ENCODE peak calls at places on chromosome 19, in ten cellular contexts. U is caudate nucleus; J is CD4-positive, alpha-beta memory T cell; N is right cardiac atrium; E is body of pancreas; H is AG04450; K is neuronal stem cell; Z is HepG2; C is CD8-positive, alpha-beta T cell; S is brain microvascular endothelial cell. M is an unnamed sample.

GRCh38 chr19:3189702-3190469 is 4.2 kb downstream of the NCLN start:
- DNase-seq in U (no peak), H (no peak), S (no peak), C (no peak), Z (no peak), K (no peak), E (peak), N (peak), J (no peak), M (no peak)

GRCh38 chr19:30001794-30002193 is 59.8 kb downstream of the URI1 start:
- DNase-seq in E (no peak), N (no peak), H (no peak), C (no peak), Z (peak), K (no peak), S (peak), J (no peak), U (no peak), M (no peak)

GRCh38 chr19:8148410-8149231 is 771 bp downstream of the FBN3 start:
- DNase-seq in J (no peak), Z (no peak), K (peak), H (no peak), C (no peak), S (no peak), U (no peak), E (peak), N (no peak), M (no peak)

GRCh38 chr19:29810504-29810871 is 1.3 kb upstream of the CCNE1 start:
- DNase-seq in S (peak), K (no peak), Z (no peak), J (peak), H (no peak), N (no peak), U (no peak), C (no peak), E (no peak), M (no peak)

GRCh38 chr19:23699521-23699860 is 12.5 kb upstream of the ZNF675 start:
- DNase-seq in Z (no peak), J (no peak), C (no peak), S (no peak), U (no peak), N (no peak), H (no peak), E (no peak), K (no peak), M (no peak)

GRCh38 chr19:1856698-1857603 is 6.4 kb downstream of the KLF16 start:
- DNase-seq in E (peak), U (no peak), Z (peak), N (peak), J (peak), H (no peak), K (no peak), S (peak), C (peak), M (peak)

GRCh38 chr19:46494115-46494935 is 1.3 kb downstream of the PNMA8B start:
- DNase-seq in K (no peak), C (no peak), H (no peak), J (no peak), E (no peak), Z (no peak), U (no peak), N (no peak), S (no peak), M (no peak)

GRCh38 chr19:1651548-1652394 is 644 bp downstream of the TCF3 start:
- DNase-seq in S (no peak), Z (no peak), H (no peak), J (peak), K (peak), N (peak), C (peak), E (peak), U (no peak), M (no peak)

GRCh38 chr19:46499692-46500091 is 4.0 kb upstream of the PNMA8B start:
- DNase-seq in S (no peak), J (no peak), C (no peak), K (no peak), E (no peak), Z (no peak), H (no peak), U (no peak), N (no peak), M (no peak)

DNA sequence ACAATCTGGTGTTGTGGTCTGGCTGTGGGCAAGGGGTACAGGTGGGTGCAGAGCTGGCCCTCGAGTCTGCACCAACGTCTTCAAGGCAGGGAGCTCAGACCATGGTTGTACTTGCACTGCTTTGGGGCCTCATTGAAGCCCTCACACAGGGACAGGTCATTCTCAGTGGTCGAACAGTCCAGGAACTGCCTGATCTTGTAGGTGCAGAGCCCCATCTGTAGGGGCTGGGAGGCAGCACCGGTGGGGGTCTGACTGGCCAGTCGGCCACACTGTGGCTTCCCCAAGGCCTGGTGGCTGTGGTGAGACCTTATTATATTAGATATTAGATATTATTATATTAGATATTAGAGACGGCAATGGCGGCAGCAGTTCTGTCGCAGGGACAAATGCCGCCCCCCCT is 14.0 kb downstream of the S1PR2 start:
- DNase-seq in C (no peak), Z (no peak), J (no peak), U (no peak), N (no peak), H (no peak), S (no peak), E (no peak), K (no peak), M (no peak)
- H3K27ac ChIP-seq in C (no peak), Z (no peak), J (no peak), U (no peak), N (no peak), H (no peak), S (no peak), E (no peak), K (no peak), M (no peak)

DNA sequence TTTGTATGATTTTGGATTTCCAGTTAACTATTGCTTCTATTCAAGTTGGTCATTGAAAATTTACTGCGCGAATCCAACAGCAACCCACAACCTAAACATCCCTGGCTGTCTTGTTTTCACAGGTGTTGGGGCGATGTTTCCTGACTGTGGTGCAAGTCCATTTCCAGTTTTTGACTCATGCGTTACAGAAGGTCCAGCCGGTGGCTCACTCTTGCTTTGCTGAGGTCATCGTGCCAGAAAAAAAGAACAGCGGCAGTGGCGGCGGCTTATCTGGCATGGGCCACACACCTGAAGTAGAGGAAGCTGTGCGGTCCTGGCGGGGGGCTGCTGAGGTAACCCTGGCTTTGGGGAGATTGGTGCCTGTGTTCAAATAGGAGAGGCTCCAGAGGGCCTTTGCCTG is 45.2 kb upstream of the GPI start:
- DNase-seq in C (no peak), J (no peak), E (no peak), K (no peak), N (no peak), U (no peak), Z (no peak), S (no peak), H (no peak), M (no peak)
- H3K27ac ChIP-seq in C (no peak), J (no peak), E (no peak), K (no peak), N (peak), U (peak), Z (no peak), S (no peak), H (no peak), M (peak)

GRCh38 chr19:35084078-35084762 is 31.4 kb upstream of the FXYD3 start:
- DNase-seq in E (no peak), U (no peak), Z (no peak), J (no peak), K (no peak), S (no peak), C (no peak), H (no peak), N (no peak), M (no peak)
- H3K27ac ChIP-seq in E (no peak), U (no peak), Z (no peak), J (no peak), K (no peak), S (no peak), C (no peak), H (no peak), N (no peak), M (no peak)

DNA sequence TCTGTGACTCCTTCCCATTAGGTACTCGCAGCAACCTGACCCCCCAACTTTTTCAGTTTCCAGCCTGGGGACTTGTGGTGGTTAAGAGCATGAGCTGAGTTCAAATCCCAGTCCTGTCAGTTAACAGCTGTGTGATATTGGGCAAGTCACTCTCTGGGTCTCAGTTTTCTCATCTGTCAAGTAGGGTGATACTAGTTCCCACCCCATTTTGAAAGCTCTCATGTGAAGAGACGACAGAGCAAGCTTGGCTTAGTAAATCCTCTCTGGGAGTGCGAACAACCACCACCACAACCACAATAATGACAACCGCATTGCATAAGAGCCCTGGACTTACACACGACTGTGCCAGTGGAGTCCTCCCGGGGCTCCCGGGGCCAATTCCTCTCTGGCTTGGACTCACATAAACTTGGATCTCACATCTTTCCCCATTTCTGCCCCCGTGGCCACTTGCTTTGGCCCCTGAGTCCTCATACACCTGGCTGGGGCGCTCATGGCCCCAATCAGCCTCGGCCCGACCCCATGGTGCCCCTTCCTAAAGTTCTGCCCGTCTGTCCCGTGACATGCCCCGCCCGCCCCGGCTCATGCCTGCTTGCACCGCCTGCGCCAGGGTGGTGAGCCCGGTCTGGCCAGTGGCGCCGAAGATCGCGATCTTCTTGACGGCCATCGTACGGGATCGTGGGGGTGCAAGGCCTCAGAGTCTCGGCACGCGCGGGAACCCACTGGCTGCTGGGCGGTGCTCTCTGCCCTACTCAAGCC is at the start of gene BLVRB:
- DNase-seq in J (no peak), K (no peak), S (peak), E (no peak), Z (peak), H (no peak), U (no peak), C (no peak), N (no peak), M (no peak)
- H3K27ac ChIP-seq in J (peak), K (no peak), S (peak), E (peak), Z (peak), H (peak), U (peak), C (peak), N (peak), M (peak)

GRCh38 chr19:17078920-17079709 is 3.5 kb downstream of the MYO9B start:
- DNase-seq in U (no peak), J (no peak), K (no peak), N (peak), Z (no peak), C (no peak), H (no peak), E (no peak), S (no peak), M (no peak)

GRCh38 chr19:17080441-17080803 is 4.8 kb downstream of the MYO9B start:
- DNase-seq in U (no peak), J (no peak), S (no peak), K (no peak), E (no peak), Z (no peak), H (no peak), C (no peak), N (no peak), M (no peak)

GRCh38 chr19:17078038-17078919 is 2.7 kb downstream of the MYO9B start:
- DNase-seq in J (no peak), H (no peak), Z (no peak), C (no peak), U (no peak), S (no peak), N (peak), E (no peak), K (no peak), M (no peak)

GRCh38 chr19:17079710-17080440 is 4.3 kb downstream of the MYO9B start:
- DNase-seq in S (peak), H (peak), J (peak), K (peak), E (peak), Z (peak), C (peak), N (peak), U (peak), M (peak)

GRCh38 chr19:17081672-17082630 is 6.4 kb downstream of the MYO9B start:
- DNase-seq in H (no peak), K (no peak), S (no peak), E (peak), U (peak), J (no peak), Z (no peak), N (peak), C (no peak), M (no peak)
- H3K27ac ChIP-seq in H (no peak), K (no peak), S (no peak), E (no peak), U (peak), J (no peak), Z (no peak), N (no peak), C (no peak), M (peak)

DNA sequence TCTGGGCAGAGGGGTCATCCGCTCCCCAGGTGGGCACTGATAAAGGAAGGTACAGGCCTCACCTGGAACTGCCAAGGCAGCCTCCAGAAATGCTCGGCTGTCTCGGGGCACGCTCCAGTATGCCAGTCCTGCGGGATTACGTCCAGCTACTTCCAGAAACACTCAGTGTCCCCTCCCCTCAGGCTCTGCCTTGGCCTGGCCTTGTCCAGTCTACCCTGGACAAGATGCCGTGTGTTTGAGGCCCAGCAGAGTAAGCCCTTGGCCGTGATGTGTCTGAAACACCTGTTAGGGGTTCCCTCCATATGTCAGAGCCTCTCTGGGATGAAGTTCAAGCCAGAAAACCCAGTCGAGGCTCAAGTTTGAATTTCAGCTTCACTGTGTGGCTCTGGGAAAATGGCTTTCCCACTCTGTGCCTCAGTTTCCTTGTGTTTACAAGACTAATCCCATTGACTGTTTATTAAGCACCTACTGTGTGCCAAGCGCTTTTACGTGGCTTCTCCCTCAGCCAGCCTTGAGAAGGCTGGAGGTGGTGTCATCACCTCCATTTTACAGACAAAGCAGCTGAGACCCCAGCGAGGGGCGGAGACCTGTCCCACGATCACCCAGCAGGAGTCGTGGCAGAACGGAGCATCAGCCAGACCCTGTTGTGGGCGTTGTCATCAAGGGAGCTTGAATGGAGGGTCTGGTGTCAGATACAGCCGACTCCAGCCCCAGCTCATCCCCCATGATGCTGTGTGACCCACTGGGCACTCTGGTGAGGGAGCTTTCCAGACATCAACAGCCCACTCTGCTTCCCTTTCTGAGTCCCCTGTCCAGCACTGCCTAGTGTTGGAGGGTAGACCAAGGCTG is 2.0 kb upstream of the PIK3R2 start:
- DNase-seq in N (no peak), E (peak), Z (no peak), K (no peak), H (no peak), S (no peak), C (no peak), J (no peak), U (no peak), M (no peak)
- H3K27ac ChIP-seq in N (no peak), E (peak), Z (peak), K (no peak), H (peak), S (no peak), C (peak), J (peak), U (peak), M (no peak)

DNA sequence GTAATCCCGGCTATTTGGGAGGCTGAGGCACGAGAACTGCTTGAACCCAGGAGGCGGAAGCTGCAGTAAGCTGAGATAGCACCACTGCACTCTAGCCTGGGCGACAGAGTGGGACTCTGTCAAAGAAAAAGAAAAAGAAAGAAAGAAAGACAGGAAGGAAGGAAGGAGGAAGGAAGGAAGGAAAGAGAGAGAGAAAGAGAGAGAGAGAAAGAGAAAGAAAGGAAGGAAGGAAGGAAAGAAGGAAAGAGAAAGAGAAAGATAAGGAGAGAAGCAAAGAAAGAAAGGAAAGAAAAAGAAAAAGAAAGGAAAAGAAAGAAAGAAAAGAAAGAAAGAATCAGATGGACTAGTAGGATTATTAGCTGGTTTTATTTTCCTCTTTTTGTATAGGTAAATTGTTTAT is 22.8 kb downstream of the ZNF541 start:
- DNase-seq in C (no peak), K (no peak), S (no peak), Z (no peak), E (no peak), H (no peak), N (no peak), U (no peak), J (no peak), M (no peak)
- H3K27ac ChIP-seq in C (no peak), K (no peak), S (no peak), Z (no peak), E (no peak), H (no peak), N (no peak), U (no peak), J (no peak), M (no peak)

DNA sequence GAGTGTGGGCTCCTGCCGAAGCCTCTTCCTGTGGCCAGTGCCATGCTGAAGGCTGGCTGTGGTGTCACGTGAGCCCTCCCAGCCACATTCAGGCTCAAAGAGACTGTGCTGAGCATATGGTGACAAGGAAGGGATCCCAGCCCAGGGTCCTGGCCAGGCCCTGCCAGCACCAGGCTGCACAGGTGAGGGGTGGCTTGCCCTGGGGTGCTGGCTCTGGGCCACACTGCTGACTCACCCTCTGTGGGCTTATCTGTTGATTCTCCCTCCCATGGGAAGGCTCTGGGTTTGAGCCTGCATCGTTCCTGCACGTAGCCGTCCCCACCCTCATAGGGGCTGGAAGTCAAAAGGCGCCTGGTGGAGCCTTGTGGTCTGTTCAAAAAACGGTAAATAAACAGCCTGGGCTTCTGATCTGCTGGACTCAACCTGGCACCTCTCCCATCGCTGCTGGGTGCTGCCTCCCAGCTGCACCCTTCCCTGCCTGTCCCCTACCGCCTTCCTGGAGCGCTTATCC is 31.1 kb downstream of the DNM2 start:
- DNase-seq in J (no peak), U (no peak), E (peak), N (peak), H (no peak), S (peak), C (no peak), Z (peak), K (no peak), M (peak)
- H3K27ac ChIP-seq in J (peak), U (peak), E (peak), N (peak), H (peak), S (no peak), C (no peak), Z (peak), K (no peak), M (peak)

GRCh38 chr19:10378124-10378523 is 2.2 kb downstream of the TYK2 start:
- DNase-seq in S (no peak), N (no peak), J (no peak), K (no peak), U (no peak), Z (no peak), E (no peak), C (no peak), H (no peak), M (no peak)

GRCh38 chr19:10380311-10381102 is at the start of gene TYK2:
- DNase-seq in C (peak), E (peak), Z (peak), N (peak), K (peak), S (peak), J (peak), U (peak), H (peak), M (peak)

GRCh38 chr19:10384580-10384979 is 4.2 kb upstream of the TYK2 start:
- DNase-seq in U (no peak), E (no peak), C (no peak), S (no peak), Z (peak), N (no peak), H (no peak), J (no peak), K (no peak), M (no peak)

GRCh38 chr19:10379880-10380310 is 477 bp downstream of the TYK2 start:
- DNase-seq in H (no peak), S (no peak), N (no peak), Z (no peak), U (no peak), C (no peak), J (no peak), K (no peak), E (no peak), M (no peak)
- H3K27ac ChIP-seq in H (peak), S (peak), N (peak), Z (peak), U (peak), C (peak), J (peak), K (peak), E (peak), M (peak)

M was measured in lung.